ENCODE peak calls at places on chromosomes 7 and 10, in eight cellular contexts. One of them, this sample, is unnamed.

GRCh38 chr7:105257338-105257737 is 131.4 kb downstream of the SRPK2 start:
- DNase-seq in breast epithelium: no peak
- DNase-seq in glutamatergic neuron: no peak
- DNase-seq in progenitor cell of endocrine pancreas: no peak
- DNase-seq in Calu3: no peak
- DNase-seq in IMR-90: no peak
- DNase-seq in GM13977: no peak
- DNase-seq in tibial artery: no peak
- DNase-seq in this sample: no peak

GRCh38 chr10:124354411-124355382 is 64.0 kb downstream of the OAT start:
- DNase-seq in Calu3: peak; percentile 58
- DNase-seq in IMR-90: peak; percentile 38
- DNase-seq in progenitor cell of endocrine pancreas: no peak
- DNase-seq in glutamatergic neuron: peak; percentile 87
- DNase-seq in breast epithelium: no peak
- DNase-seq in tibial artery: peak; percentile 60
- DNase-seq in GM13977: peak; percentile 52
- DNase-seq in this sample: no peak

GRCh38 chr10:71272122-71272771 is 46.8 kb upstream of the SLC29A3 start:
- DNase-seq in Calu3: no peak
- DNase-seq in breast epithelium: no peak
- DNase-seq in tibial artery: no peak
- DNase-seq in IMR-90: peak; percentile 80
- DNase-seq in glutamatergic neuron: no peak
- DNase-seq in progenitor cell of endocrine pancreas: no peak
- DNase-seq in GM13977: no peak
- DNase-seq in this sample: no peak

GRCh38 chr7:21967500-21968099 is 21.9 kb upstream of the CDCA7L start:
- DNase-seq in progenitor cell of endocrine pancreas: no peak
- DNase-seq in IMR-90: no peak
- DNase-seq in GM13977: no peak
- DNase-seq in glutamatergic neuron: no peak
- DNase-seq in Calu3: peak; percentile 73
- DNase-seq in tibial artery: no peak
- DNase-seq in breast epithelium: no peak
- DNase-seq in this sample: no peak

GRCh38 chr7:31098606-31099360 is 46.7 kb downstream of the ADCYAP1R1 start:
- DNase-seq in glutamatergic neuron: no peak
- DNase-seq in Calu3: no peak
- DNase-seq in IMR-90: no peak
- DNase-seq in progenitor cell of endocrine pancreas: no peak
- DNase-seq in tibial artery: no peak
- DNase-seq in breast epithelium: no peak
- DNase-seq in GM13977: no peak
- DNase-seq in this sample: no peak

GRCh38 chr10:43202657-43203490 is 64.0 kb downstream of the RASGEF1A start:
- DNase-seq in GM13977: peak; percentile 79
- DNase-seq in tibial artery: peak; percentile 19
- DNase-seq in glutamatergic neuron: peak; percentile 72
- DNase-seq in IMR-90: no peak
- DNase-seq in Calu3: peak; percentile 41
- DNase-seq in breast epithelium: peak; percentile 13
- DNase-seq in progenitor cell of endocrine pancreas: peak; percentile 26
- DNase-seq in this sample: no peak

GRCh38 chr10:114077815-114078219 is 34.2 kb downstream of the ADRB1 start:
- DNase-seq in progenitor cell of endocrine pancreas: no peak
- DNase-seq in breast epithelium: no peak
- DNase-seq in tibial artery: no peak
- DNase-seq in Calu3: no peak
- DNase-seq in IMR-90: no peak
- DNase-seq in glutamatergic neuron: no peak
- DNase-seq in GM13977: no peak
- DNase-seq in this sample: no peak

GRCh38 chr7:123871998-123872867 is 27.3 kb downstream of the HYAL4 start:
- DNase-seq in breast epithelium: no peak
- DNase-seq in GM13977: peak; percentile 43
- DNase-seq in Calu3: peak; percentile 68
- DNase-seq in tibial artery: no peak
- DNase-seq in IMR-90: peak; percentile 42
- DNase-seq in progenitor cell of endocrine pancreas: peak; percentile 18
- DNase-seq in glutamatergic neuron: peak; percentile 54
- DNase-seq in this sample: no peak

GRCh38 chr10:34960983-34961382 is 129.2 kb downstream of the CUL2 start:
- DNase-seq in Calu3: no peak
- DNase-seq in GM13977: no peak
- DNase-seq in glutamatergic neuron: peak; percentile 41
- DNase-seq in breast epithelium: no peak
- DNase-seq in progenitor cell of endocrine pancreas: no peak
- DNase-seq in tibial artery: no peak
- DNase-seq in IMR-90: peak; percentile 39
- DNase-seq in this sample: no peak

GRCh38 chr7:54888067-54888735 is 129.2 kb upstream of the SEC61G start:
- DNase-seq in tibial artery: no peak
- DNase-seq in progenitor cell of endocrine pancreas: no peak
- DNase-seq in breast epithelium: no peak
- DNase-seq in glutamatergic neuron: peak; percentile 62
- DNase-seq in GM13977: no peak
- DNase-seq in Calu3: peak; percentile 21
- DNase-seq in IMR-90: no peak
- DNase-seq in this sample: no peak

GRCh38 chr7:106460792-106461254 is 176.0 kb upstream of the NAMPT start:
- DNase-seq in Calu3: peak; percentile 65
- DNase-seq in tibial artery: no peak
- DNase-seq in glutamatergic neuron: no peak
- DNase-seq in IMR-90: no peak
- DNase-seq in progenitor cell of endocrine pancreas: no peak
- DNase-seq in GM13977: no peak
- DNase-seq in breast epithelium: no peak
- DNase-seq in this sample: no peak

GRCh38 chr10:1567152-1567551 is 170.2 kb downstream of the ADARB2 start:
- DNase-seq in tibial artery: no peak
- DNase-seq in IMR-90: no peak
- DNase-seq in progenitor cell of endocrine pancreas: no peak
- DNase-seq in GM13977: no peak
- DNase-seq in breast epithelium: no peak
- DNase-seq in Calu3: no peak
- DNase-seq in glutamatergic neuron: peak; percentile 7
- DNase-seq in this sample: no peak

GRCh38 chr7:18760046-18760445 is 264.5 kb downstream of the HDAC9 start:
- DNase-seq in progenitor cell of endocrine pancreas: no peak
- DNase-seq in Calu3: no peak
- DNase-seq in GM13977: no peak
- DNase-seq in breast epithelium: no peak
- DNase-seq in tibial artery: no peak
- DNase-seq in glutamatergic neuron: no peak
- DNase-seq in IMR-90: peak; percentile 21
- DNase-seq in this sample: no peak

GRCh38 chr7:99365318-99366141 is 9.0 kb upstream of the ARPC1B start:
- DNase-seq in IMR-90: no peak
- DNase-seq in progenitor cell of endocrine pancreas: no peak
- DNase-seq in Calu3: peak; percentile 64
- DNase-seq in tibial artery: no peak
- DNase-seq in glutamatergic neuron: peak; percentile 55
- DNase-seq in breast epithelium: no peak
- DNase-seq in GM13977: peak; percentile 63
- DNase-seq in this sample: peak; percentile 61

GRCh38 chr10:27360581-27361172 is 120.1 kb upstream of the ACBD5 start:
- DNase-seq in GM13977: peak; percentile 62
- DNase-seq in IMR-90: peak; percentile 58
- DNase-seq in tibial artery: peak; percentile 73
- DNase-seq in Calu3: peak; percentile 83
- DNase-seq in breast epithelium: peak; percentile 73
- DNase-seq in progenitor cell of endocrine pancreas: peak; percentile 71
- DNase-seq in glutamatergic neuron: peak; percentile 88
- DNase-seq in this sample: peak; percentile 6
- TF ChIP-seq CTCF in GM13977: peak; percentile 96
- TF ChIP-seq CTCF in IMR-90: peak; percentile 68
- TF ChIP-seq CTCF in tibial artery: peak; percentile 37
- TF ChIP-seq CTCF in Calu3: peak; percentile 76
- TF ChIP-seq CTCF in breast epithelium: no peak
- TF ChIP-seq CTCF in progenitor cell of endocrine pancreas: peak; percentile 98
- TF ChIP-seq CTCF in glutamatergic neuron: peak; percentile 84
- TF ChIP-seq CTCF in this sample: peak; percentile 98

GRCh38 chr7:129094501-129094900 is 39.6 kb upstream of the TNPO3 start:
- DNase-seq in Calu3: no peak
- DNase-seq in tibial artery: no peak
- DNase-seq in glutamatergic neuron: no peak
- DNase-seq in breast epithelium: no peak
- DNase-seq in progenitor cell of endocrine pancreas: no peak
- DNase-seq in IMR-90: no peak
- DNase-seq in GM13977: no peak
- DNase-seq in this sample: no peak

GRCh38 chr7:129101746-129102145 is 42.8 kb upstream of the TSPAN33 start:
- DNase-seq in breast epithelium: no peak
- DNase-seq in tibial artery: no peak
- DNase-seq in progenitor cell of endocrine pancreas: no peak
- DNase-seq in GM13977: no peak
- DNase-seq in IMR-90: no peak
- DNase-seq in glutamatergic neuron: peak; percentile 33
- DNase-seq in Calu3: no peak
- DNase-seq in this sample: no peak

GRCh38 chr7:129095258-129095657 is 40.3 kb upstream of the TNPO3 start:
- DNase-seq in glutamatergic neuron: no peak
- DNase-seq in progenitor cell of endocrine pancreas: no peak
- DNase-seq in breast epithelium: no peak
- DNase-seq in tibial artery: no peak
- DNase-seq in IMR-90: no peak
- DNase-seq in GM13977: peak; percentile 50
- DNase-seq in Calu3: no peak
- DNase-seq in this sample: no peak

GRCh38 chr7:129100827-129101166 is 43.7 kb upstream of the TSPAN33 start:
- DNase-seq in IMR-90: no peak
- DNase-seq in Calu3: no peak
- DNase-seq in progenitor cell of endocrine pancreas: no peak
- DNase-seq in breast epithelium: no peak
- DNase-seq in GM13977: no peak
- DNase-seq in glutamatergic neuron: no peak
- DNase-seq in tibial artery: no peak
- DNase-seq in this sample: no peak

DNA sequence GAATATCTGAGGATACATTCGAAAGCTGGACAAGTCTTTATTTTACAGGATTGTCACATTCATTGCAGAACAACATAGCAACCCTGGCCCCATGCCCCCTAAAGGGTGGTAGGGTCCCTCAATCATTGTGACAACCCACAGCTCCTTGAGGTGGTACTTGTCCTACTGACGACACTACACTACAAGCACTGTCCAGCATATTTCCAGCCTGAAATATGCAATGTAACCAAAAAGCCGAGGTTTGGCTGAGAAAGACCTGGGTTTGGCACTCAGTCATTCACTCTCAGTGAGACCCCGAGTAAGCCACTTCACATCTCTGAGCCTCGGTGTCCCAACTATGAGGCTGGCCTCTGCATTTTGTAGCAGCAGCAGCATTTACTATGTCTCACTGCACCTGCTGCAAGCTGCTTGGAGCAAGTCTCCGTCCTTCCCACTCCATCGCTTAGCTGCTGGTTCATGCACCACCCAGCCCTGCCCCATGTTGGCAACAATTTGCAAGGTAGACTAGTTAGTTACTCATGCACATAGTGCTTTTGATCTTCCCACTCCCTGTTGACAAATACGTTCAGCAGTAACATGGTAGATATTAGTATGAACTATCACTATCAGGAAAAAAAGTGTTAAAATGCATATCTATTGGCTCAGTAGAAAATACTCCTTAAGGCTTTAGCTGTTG is 43.6 kb upstream of the TNPO3 start:
- DNase-seq in tibial artery: no peak
- DNase-seq in glutamatergic neuron: no peak
- DNase-seq in progenitor cell of endocrine pancreas: no peak
- DNase-seq in IMR-90: no peak
- DNase-seq in breast epithelium: no peak
- DNase-seq in GM13977: no peak
- DNase-seq in Calu3: no peak
- DNase-seq in this sample: no peak
- TF ChIP-seq CTCF in tibial artery: no peak
- TF ChIP-seq CTCF in glutamatergic neuron: no peak
- TF ChIP-seq CTCF in progenitor cell of endocrine pancreas: no peak
- TF ChIP-seq CTCF in IMR-90: no peak
- TF ChIP-seq CTCF in breast epithelium: no peak
- TF ChIP-seq CTCF in GM13977: no peak
- TF ChIP-seq CTCF in Calu3: no peak
- TF ChIP-seq CTCF in this sample: no peak

GRCh38 chr7:146772581-146772980 is 656.0 kb downstream of the CNTNAP2 start:
- DNase-seq in glutamatergic neuron: peak; percentile 71
- DNase-seq in IMR-90: no peak
- DNase-seq in breast epithelium: no peak
- DNase-seq in progenitor cell of endocrine pancreas: no peak
- DNase-seq in Calu3: no peak
- DNase-seq in GM13977: no peak
- DNase-seq in tibial artery: no peak
- DNase-seq in this sample: no peak
- TF ChIP-seq CTCF in glutamatergic neuron: peak; percentile 50
- TF ChIP-seq CTCF in IMR-90: no peak
- TF ChIP-seq CTCF in breast epithelium: no peak
- TF ChIP-seq CTCF in progenitor cell of endocrine pancreas: peak; percentile 49
- TF ChIP-seq CTCF in Calu3: no peak
- TF ChIP-seq CTCF in GM13977: no peak
- TF ChIP-seq CTCF in tibial artery: no peak
- TF ChIP-seq CTCF in this sample: peak; percentile 24

GRCh38 chr10:110798340-110798739 is 73.4 kb upstream of the PDCD4 start:
- DNase-seq in tibial artery: no peak
- DNase-seq in breast epithelium: no peak
- DNase-seq in Calu3: no peak
- DNase-seq in glutamatergic neuron: no peak
- DNase-seq in GM13977: no peak
- DNase-seq in IMR-90: no peak
- DNase-seq in progenitor cell of endocrine pancreas: no peak
- DNase-seq in this sample: no peak

GRCh38 chr10:110794808-110795207 is 76.9 kb upstream of the PDCD4 start:
- DNase-seq in IMR-90: no peak
- DNase-seq in Calu3: no peak
- DNase-seq in glutamatergic neuron: peak; percentile 74
- DNase-seq in tibial artery: no peak
- DNase-seq in breast epithelium: no peak
- DNase-seq in progenitor cell of endocrine pancreas: no peak
- DNase-seq in GM13977: no peak
- DNase-seq in this sample: no peak

GRCh38 chr10:110793128-110793812 is 78.5 kb upstream of the PDCD4 start:
- DNase-seq in IMR-90: no peak
- DNase-seq in progenitor cell of endocrine pancreas: no peak
- DNase-seq in glutamatergic neuron: no peak
- DNase-seq in breast epithelium: no peak
- DNase-seq in tibial artery: no peak
- DNase-seq in GM13977: no peak
- DNase-seq in Calu3: no peak
- DNase-seq in this sample: no peak

GRCh38 chr10:110793887-110794286 is 77.8 kb upstream of the PDCD4 start:
- DNase-seq in glutamatergic neuron: no peak
- DNase-seq in IMR-90: peak; percentile 7
- DNase-seq in Calu3: no peak
- DNase-seq in breast epithelium: no peak
- DNase-seq in GM13977: no peak
- DNase-seq in tibial artery: no peak
- DNase-seq in progenitor cell of endocrine pancreas: no peak
- DNase-seq in this sample: no peak

DNA sequence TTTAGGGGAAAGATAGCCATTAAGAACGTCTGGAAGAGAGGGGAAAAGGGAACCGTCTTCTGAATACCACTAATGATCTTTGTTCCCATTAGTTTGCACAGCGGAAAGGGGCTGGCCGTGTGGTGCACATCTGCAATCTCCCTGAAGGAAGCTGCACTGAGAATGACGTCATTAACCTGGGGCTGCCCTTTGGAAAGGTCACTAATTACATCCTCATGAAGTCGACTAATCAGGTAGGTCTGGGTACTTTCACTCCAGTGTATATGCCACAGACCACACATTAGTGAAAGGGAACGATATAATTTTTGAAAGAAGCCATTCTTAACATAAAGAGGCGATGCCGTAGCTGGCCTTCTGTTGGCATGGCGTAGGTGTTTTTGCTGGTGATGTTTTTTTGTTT is 74.3 kb upstream of the PDCD4 start:
- DNase-seq in Calu3: no peak
- DNase-seq in tibial artery: no peak
- DNase-seq in IMR-90: no peak
- DNase-seq in GM13977: no peak
- DNase-seq in progenitor cell of endocrine pancreas: no peak
- DNase-seq in glutamatergic neuron: no peak
- DNase-seq in breast epithelium: no peak
- DNase-seq in this sample: no peak
- TF ChIP-seq CTCF in Calu3: no peak
- TF ChIP-seq CTCF in tibial artery: no peak
- TF ChIP-seq CTCF in IMR-90: no peak
- TF ChIP-seq CTCF in GM13977: no peak
- TF ChIP-seq CTCF in progenitor cell of endocrine pancreas: no peak
- TF ChIP-seq CTCF in glutamatergic neuron: no peak
- TF ChIP-seq CTCF in breast epithelium: no peak
- TF ChIP-seq CTCF in this sample: no peak

This sample was measured in D721Med.